ENCODE peak calls at places on chromosomes 11 and 22, in six cellular contexts. One of them, this sample, is unnamed.

GRCh38 chr22:44249376-44250147 is 63.2 kb downstream of the SHISAL1 start:
- DNase-seq in NCI-H1092 treated with DMSO at 0.1 percent for 48 hours: no peak
- DNase-seq in ELF-1: no peak
- DNase-seq in dermis blood vessel endothelial cell: no peak
- DNase-seq in iPS-NIHi11: no peak
- DNase-seq in A549: no peak
- DNase-seq in this sample: no peak

GRCh38 chr22:42500164-42500835 is 19.3 kb downstream of the RRP7A start:
- DNase-seq in A549: peak
- DNase-seq in NCI-H1092 treated with DMSO at 0.1 percent for 48 hours: no peak
- DNase-seq in dermis blood vessel endothelial cell: peak
- DNase-seq in iPS-NIHi11: peak
- DNase-seq in ELF-1: peak
- DNase-seq in this sample: peak

GRCh38 chr11:104997288-104997687 is 25.7 kb downstream of the CASP5 start:
- DNase-seq in ELF-1: no peak
- DNase-seq in NCI-H1092 treated with DMSO at 0.1 percent for 48 hours: no peak
- DNase-seq in A549: no peak
- DNase-seq in iPS-NIHi11: no peak
- DNase-seq in dermis blood vessel endothelial cell: peak
- DNase-seq in this sample: no peak

GRCh38 chr22:39559456-39560105 is 11.0 kb upstream of the CACNA1I start:
- DNase-seq in dermis blood vessel endothelial cell: peak
- DNase-seq in A549: no peak
- DNase-seq in iPS-NIHi11: peak
- DNase-seq in NCI-H1092 treated with DMSO at 0.1 percent for 48 hours: no peak
- DNase-seq in ELF-1: peak
- DNase-seq in this sample: peak

GRCh38 chr11:78351193-78351592 is 66.4 kb downstream of the GAB2 start:
- DNase-seq in iPS-NIHi11: no peak
- DNase-seq in NCI-H1092 treated with DMSO at 0.1 percent for 48 hours: peak
- DNase-seq in dermis blood vessel endothelial cell: no peak
- DNase-seq in A549: no peak
- DNase-seq in ELF-1: no peak
- DNase-seq in this sample: no peak

GRCh38 chr11:7545611-7546010 is 31.8 kb downstream of the PPFIBP2 start:
- DNase-seq in NCI-H1092 treated with DMSO at 0.1 percent for 48 hours: no peak
- DNase-seq in iPS-NIHi11: no peak
- DNase-seq in dermis blood vessel endothelial cell: no peak
- DNase-seq in A549: no peak
- DNase-seq in ELF-1: no peak
- DNase-seq in this sample: no peak

GRCh38 chr22:25205847-25206246 is 6.2 kb downstream of the CRYBB3 start:
- DNase-seq in iPS-NIHi11: no peak
- DNase-seq in A549: no peak
- DNase-seq in NCI-H1092 treated with DMSO at 0.1 percent for 48 hours: no peak
- DNase-seq in ELF-1: no peak
- DNase-seq in dermis blood vessel endothelial cell: no peak
- DNase-seq in this sample: no peak

GRCh38 chr22:32852346-32853251 is 51.1 kb downstream of the TIMP3 start:
- DNase-seq in NCI-H1092 treated with DMSO at 0.1 percent for 48 hours: no peak
- DNase-seq in ELF-1: no peak
- DNase-seq in A549: no peak
- DNase-seq in dermis blood vessel endothelial cell: no peak
- DNase-seq in iPS-NIHi11: no peak
- DNase-seq in this sample: no peak

GRCh38 chr11:122214567-122214966 is 98.6 kb upstream of the BLID start:
- DNase-seq in ELF-1: no peak
- DNase-seq in A549: no peak
- DNase-seq in NCI-H1092 treated with DMSO at 0.1 percent for 48 hours: no peak
- DNase-seq in iPS-NIHi11: no peak
- DNase-seq in dermis blood vessel endothelial cell: no peak
- DNase-seq in this sample: no peak

GRCh38 chr11:12105471-12105870 is 4.9 kb upstream of the MICAL2 start:
- DNase-seq in iPS-NIHi11: no peak
- DNase-seq in A549: no peak
- DNase-seq in NCI-H1092 treated with DMSO at 0.1 percent for 48 hours: no peak
- DNase-seq in dermis blood vessel endothelial cell: no peak
- DNase-seq in ELF-1: no peak
- DNase-seq in this sample: no peak

GRCh38 chr22:23225724-23226496 is 45.6 kb downstream of the BCR start:
- DNase-seq in ELF-1: no peak
- DNase-seq in dermis blood vessel endothelial cell: peak
- DNase-seq in NCI-H1092 treated with DMSO at 0.1 percent for 48 hours: no peak
- DNase-seq in A549: peak
- DNase-seq in iPS-NIHi11: no peak
- DNase-seq in this sample: peak

GRCh38 chr11:1676254-1676740 is 20.7 kb upstream of the KRTAP5-6 start:
- DNase-seq in NCI-H1092 treated with DMSO at 0.1 percent for 48 hours: no peak
- DNase-seq in iPS-NIHi11: no peak
- DNase-seq in dermis blood vessel endothelial cell: no peak
- DNase-seq in A549: no peak
- DNase-seq in ELF-1: no peak
- DNase-seq in this sample: no peak

GRCh38 chr11:134287561-134287960 is 11.4 kb downstream of the GLB1L3 start:
- DNase-seq in ELF-1: no peak
- DNase-seq in dermis blood vessel endothelial cell: no peak
- DNase-seq in iPS-NIHi11: no peak
- DNase-seq in NCI-H1092 treated with DMSO at 0.1 percent for 48 hours: no peak
- DNase-seq in A549: no peak
- DNase-seq in this sample: no peak

GRCh38 chr11:113533425-113533698 is 58.2 kb upstream of the DRD2 start:
- DNase-seq in ELF-1: no peak
- DNase-seq in NCI-H1092 treated with DMSO at 0.1 percent for 48 hours: no peak
- DNase-seq in dermis blood vessel endothelial cell: no peak
- DNase-seq in iPS-NIHi11: no peak
- DNase-seq in A549: no peak
- DNase-seq in this sample: no peak

GRCh38 chr22:50627914-50628542 is at the start of gene ARSA:
- DNase-seq in ELF-1: peak
- DNase-seq in dermis blood vessel endothelial cell: peak
- DNase-seq in iPS-NIHi11: peak
- DNase-seq in NCI-H1092 treated with DMSO at 0.1 percent for 48 hours: peak
- DNase-seq in A549: no peak
- DNase-seq in this sample: peak

GRCh38 chr11:37506516-37506915 is 908.5 kb upstream of the RAG2 start:
- DNase-seq in dermis blood vessel endothelial cell: no peak
- DNase-seq in iPS-NIHi11: no peak
- DNase-seq in A549: no peak
- DNase-seq in NCI-H1092 treated with DMSO at 0.1 percent for 48 hours: no peak
- DNase-seq in ELF-1: peak
- DNase-seq in this sample: no peak

GRCh38 chr22:27718186-27719032 is 83.1 kb downstream of the MN1 start:
- DNase-seq in iPS-NIHi11: peak
- DNase-seq in dermis blood vessel endothelial cell: peak
- DNase-seq in ELF-1: peak
- DNase-seq in A549: peak
- DNase-seq in NCI-H1092 treated with DMSO at 0.1 percent for 48 hours: no peak
- DNase-seq in this sample: peak

GRCh38 chr11:15587059-15587458 is 472.3 kb downstream of the INSC start:
- DNase-seq in ELF-1: no peak
- DNase-seq in NCI-H1092 treated with DMSO at 0.1 percent for 48 hours: no peak
- DNase-seq in A549: no peak
- DNase-seq in iPS-NIHi11: no peak
- DNase-seq in dermis blood vessel endothelial cell: no peak
- DNase-seq in this sample: no peak

GRCh38 chr22:25054943-25055511 is 102.5 kb downstream of the KIAA1671 start:
- DNase-seq in A549: no peak
- DNase-seq in dermis blood vessel endothelial cell: peak
- DNase-seq in ELF-1: no peak
- DNase-seq in iPS-NIHi11: no peak
- DNase-seq in NCI-H1092 treated with DMSO at 0.1 percent for 48 hours: no peak
- DNase-seq in this sample: no peak

GRCh38 chr11:87722756-87723599 is 452.3 kb downstream of the RAB38 start:
- DNase-seq in ELF-1: peak
- DNase-seq in NCI-H1092 treated with DMSO at 0.1 percent for 48 hours: no peak
- DNase-seq in A549: no peak
- DNase-seq in iPS-NIHi11: peak
- DNase-seq in dermis blood vessel endothelial cell: peak
- DNase-seq in this sample: peak

GRCh38 chr11:60710482-60710881 is 11.1 kb downstream of the MS4A8 start:
- DNase-seq in A549: peak
- DNase-seq in dermis blood vessel endothelial cell: peak
- DNase-seq in NCI-H1092 treated with DMSO at 0.1 percent for 48 hours: no peak
- DNase-seq in ELF-1: peak
- DNase-seq in iPS-NIHi11: peak
- DNase-seq in this sample: no peak

GRCh38 chr11:1557904-1558831 is 13.9 kb downstream of the DUSP8 start:
- DNase-seq in A549: peak
- DNase-seq in dermis blood vessel endothelial cell: peak
- DNase-seq in NCI-H1092 treated with DMSO at 0.1 percent for 48 hours: no peak
- DNase-seq in iPS-NIHi11: no peak
- DNase-seq in ELF-1: peak
- DNase-seq in this sample: peak

GRCh38 chr11:47907499-47907898 is 59.3 kb upstream of the NUP160 start:
- DNase-seq in A549: no peak
- DNase-seq in ELF-1: no peak
- DNase-seq in dermis blood vessel endothelial cell: no peak
- DNase-seq in iPS-NIHi11: no peak
- DNase-seq in NCI-H1092 treated with DMSO at 0.1 percent for 48 hours: no peak
- DNase-seq in this sample: no peak

GRCh38 chr11:105315287-105315686 is 175.7 kb upstream of the CARD18 start:
- DNase-seq in NCI-H1092 treated with DMSO at 0.1 percent for 48 hours: peak
- DNase-seq in iPS-NIHi11: peak
- DNase-seq in ELF-1: no peak
- DNase-seq in A549: no peak
- DNase-seq in dermis blood vessel endothelial cell: no peak
- DNase-seq in this sample: no peak

GRCh38 chr11:106786251-106786650 is 232.0 kb downstream of the GUCY1A2 start:
- DNase-seq in NCI-H1092 treated with DMSO at 0.1 percent for 48 hours: no peak
- DNase-seq in dermis blood vessel endothelial cell: no peak
- DNase-seq in iPS-NIHi11: no peak
- DNase-seq in ELF-1: no peak
- DNase-seq in A549: no peak
- DNase-seq in this sample: no peak

GRCh38 chr11:124081496-124081895 is 33.8 kb upstream of the VWA5A start:
- DNase-seq in iPS-NIHi11: no peak
- DNase-seq in dermis blood vessel endothelial cell: no peak
- DNase-seq in A549: no peak
- DNase-seq in ELF-1: no peak
- DNase-seq in NCI-H1092 treated with DMSO at 0.1 percent for 48 hours: no peak
- DNase-seq in this sample: no peak

GRCh38 chr11:72758304-72758689 is 6.1 kb upstream of the ARAP1 start:
- DNase-seq in iPS-NIHi11: no peak
- DNase-seq in dermis blood vessel endothelial cell: no peak
- DNase-seq in ELF-1: no peak
- DNase-seq in NCI-H1092 treated with DMSO at 0.1 percent for 48 hours: no peak
- DNase-seq in A549: no peak
- DNase-seq in this sample: no peak

GRCh38 chr22:25153961-25154685 is 45.5 kb upstream of the CRYBB3 start:
- DNase-seq in iPS-NIHi11: peak
- DNase-seq in NCI-H1092 treated with DMSO at 0.1 percent for 48 hours: no peak
- DNase-seq in ELF-1: peak
- DNase-seq in A549: no peak
- DNase-seq in dermis blood vessel endothelial cell: peak
- DNase-seq in this sample: peak

GRCh38 chr11:35917676-35918075 is 26.2 kb upstream of the LDLRAD3 start:
- DNase-seq in iPS-NIHi11: no peak
- DNase-seq in ELF-1: no peak
- DNase-seq in A549: no peak
- DNase-seq in NCI-H1092 treated with DMSO at 0.1 percent for 48 hours: no peak
- DNase-seq in dermis blood vessel endothelial cell: no peak
- DNase-seq in this sample: no peak

GRCh38 chr11:3205261-3206127 is 13.1 kb downstream of the MRGPRG start:
- DNase-seq in iPS-NIHi11: no peak
- DNase-seq in A549: no peak
- DNase-seq in NCI-H1092 treated with DMSO at 0.1 percent for 48 hours: no peak
- DNase-seq in ELF-1: no peak
- DNase-seq in dermis blood vessel endothelial cell: no peak
- DNase-seq in this sample: no peak

GRCh38 chr11:112784323-112785073 is 176.7 kb upstream of the NCAM1 start:
- DNase-seq in A549: no peak
- DNase-seq in iPS-NIHi11: peak
- DNase-seq in ELF-1: peak
- DNase-seq in dermis blood vessel endothelial cell: no peak
- DNase-seq in NCI-H1092 treated with DMSO at 0.1 percent for 48 hours: no peak
- DNase-seq in this sample: peak

GRCh38 chr11:1117970-1118369 is 39.8 kb upstream of the MUC5AC start:
- DNase-seq in ELF-1: no peak
- DNase-seq in dermis blood vessel endothelial cell: no peak
- DNase-seq in iPS-NIHi11: peak
- DNase-seq in NCI-H1092 treated with DMSO at 0.1 percent for 48 hours: no peak
- DNase-seq in A549: no peak
- DNase-seq in this sample: no peak

GRCh38 chr11:31414338-31414737 is 44.7 kb downstream of the DNAJC24 start:
- DNase-seq in dermis blood vessel endothelial cell: no peak
- DNase-seq in NCI-H1092 treated with DMSO at 0.1 percent for 48 hours: no peak
- DNase-seq in iPS-NIHi11: no peak
- DNase-seq in A549: no peak
- DNase-seq in ELF-1: no peak
- DNase-seq in this sample: no peak

GRCh38 chr22:17629167-17629489 is 579 bp upstream of the ATP6V1E1 start:
- DNase-seq in NCI-H1092 treated with DMSO at 0.1 percent for 48 hours: no peak
- DNase-seq in A549: no peak
- DNase-seq in ELF-1: no peak
- DNase-seq in iPS-NIHi11: no peak
- DNase-seq in dermis blood vessel endothelial cell: no peak
- DNase-seq in this sample: no peak

GRCh38 chr22:37519268-37520195 is at the start of gene CARD10:
- DNase-seq in iPS-NIHi11: peak
- DNase-seq in ELF-1: no peak
- DNase-seq in NCI-H1092 treated with DMSO at 0.1 percent for 48 hours: no peak
- DNase-seq in A549: peak
- DNase-seq in dermis blood vessel endothelial cell: peak
- DNase-seq in this sample: no peak